ENCODE peak calls at places on chromosomes 4 and X, in ten cellular contexts. One of them, this sample, is unnamed.
A peak's percentile ranks its signal among the peaks of the same experiment; 100 is the strongest.

GRCh38 chr4:15233626-15234025 is 194.2 kb upstream of the C1QTNF7 start:
- DNase-seq in testis: no peak
- DNase-seq in nucleus accumbens: no peak
- DNase-seq in PC-3: no peak
- DNase-seq in NB4: no peak
- DNase-seq in naive thymus-derived CD8-positive, alpha-beta T cell: peak; percentile 44
- DNase-seq in nephron progenitor cell: no peak
- DNase-seq in neural progenitor cell: no peak
- DNase-seq in hypothalamus: no peak
- DNase-seq in SW480: no peak
- DNase-seq in this sample: no peak

GRCh38 chr4:20043992-20044391 is 207.7 kb upstream of the SLIT2 start:
- DNase-seq in hypothalamus: no peak
- DNase-seq in SW480: no peak
- DNase-seq in neural progenitor cell: no peak
- DNase-seq in testis: no peak
- DNase-seq in PC-3: no peak
- DNase-seq in NB4: no peak
- DNase-seq in nephron progenitor cell: no peak
- DNase-seq in nucleus accumbens: no peak
- DNase-seq in naive thymus-derived CD8-positive, alpha-beta T cell: no peak
- DNase-seq in this sample: no peak

GRCh38 chr4:25870081-25870480 is 7.3 kb upstream of the SEL1L3 start:
- DNase-seq in PC-3: no peak
- DNase-seq in NB4: no peak
- DNase-seq in hypothalamus: no peak
- DNase-seq in neural progenitor cell: no peak
- DNase-seq in testis: no peak
- DNase-seq in nephron progenitor cell: no peak
- DNase-seq in SW480: no peak
- DNase-seq in nucleus accumbens: no peak
- DNase-seq in naive thymus-derived CD8-positive, alpha-beta T cell: no peak
- DNase-seq in this sample: no peak

GRCh38 chr4:7234355-7235029 is 42.2 kb downstream of the SORCS2 start:
- DNase-seq in nucleus accumbens: no peak
- DNase-seq in naive thymus-derived CD8-positive, alpha-beta T cell: no peak
- DNase-seq in testis: no peak
- DNase-seq in neural progenitor cell: no peak
- DNase-seq in NB4: no peak
- DNase-seq in hypothalamus: no peak
- DNase-seq in nephron progenitor cell: no peak
- DNase-seq in SW480: no peak
- DNase-seq in PC-3: no peak
- DNase-seq in this sample: no peak

GRCh38 chr4:174521800-174522182 is 497 bp downstream of the HPGD start:
- DNase-seq in NB4: no peak
- DNase-seq in neural progenitor cell: peak; percentile 39
- DNase-seq in nucleus accumbens: no peak
- DNase-seq in PC-3: peak; percentile 45
- DNase-seq in hypothalamus: no peak
- DNase-seq in naive thymus-derived CD8-positive, alpha-beta T cell: no peak
- DNase-seq in nephron progenitor cell: peak; percentile 12
- DNase-seq in testis: peak; percentile 38
- DNase-seq in SW480: peak; percentile 58
- DNase-seq in this sample: no peak

GRCh38 chrX:53082773-53083616 is 828 bp downstream of the TSPYL2 start:
- DNase-seq in nephron progenitor cell: no peak
- DNase-seq in NB4: no peak
- DNase-seq in testis: no peak
- DNase-seq in neural progenitor cell: no peak
- DNase-seq in PC-3: no peak
- DNase-seq in nucleus accumbens: no peak
- DNase-seq in naive thymus-derived CD8-positive, alpha-beta T cell: no peak
- DNase-seq in hypothalamus: no peak
- DNase-seq in SW480: no peak
- DNase-seq in this sample: no peak

GRCh38 chr4:40157444-40157843 is 39.4 kb upstream of the RHOH start:
- DNase-seq in neural progenitor cell: no peak
- DNase-seq in hypothalamus: no peak
- DNase-seq in nucleus accumbens: no peak
- DNase-seq in PC-3: no peak
- DNase-seq in testis: no peak
- DNase-seq in naive thymus-derived CD8-positive, alpha-beta T cell: no peak
- DNase-seq in NB4: peak; percentile 56
- DNase-seq in nephron progenitor cell: no peak
- DNase-seq in SW480: no peak
- DNase-seq in this sample: no peak

GRCh38 chr4:151409470-151410313 is 716 bp downstream of the FHIP1A start:
- DNase-seq in naive thymus-derived CD8-positive, alpha-beta T cell: peak; percentile 16
- DNase-seq in testis: peak; percentile 23
- DNase-seq in SW480: peak; percentile 87
- DNase-seq in nephron progenitor cell: peak; percentile 66
- DNase-seq in PC-3: peak; percentile 52
- DNase-seq in NB4: peak; percentile 57
- DNase-seq in hypothalamus: no peak
- DNase-seq in neural progenitor cell: peak; percentile 68
- DNase-seq in nucleus accumbens: no peak
- DNase-seq in this sample: no peak

GRCh38 chrX:125090046-125090445 is 229.6 kb upstream of the TEX13C start:
- DNase-seq in nephron progenitor cell: no peak
- DNase-seq in SW480: no peak
- DNase-seq in NB4: no peak
- DNase-seq in naive thymus-derived CD8-positive, alpha-beta T cell: no peak
- DNase-seq in hypothalamus: no peak
- DNase-seq in neural progenitor cell: no peak
- DNase-seq in nucleus accumbens: no peak
- DNase-seq in PC-3: peak; percentile 17
- DNase-seq in testis: no peak
- DNase-seq in this sample: no peak

GRCh38 chrX:123959281-123960063 is 2.0 kb upstream of the STAG2 start:
- DNase-seq in neural progenitor cell: peak; percentile 39
- DNase-seq in SW480: peak; percentile 50
- DNase-seq in nephron progenitor cell: peak; percentile 31
- DNase-seq in nucleus accumbens: peak; percentile 9
- DNase-seq in PC-3: peak; percentile 43
- DNase-seq in NB4: peak; percentile 54
- DNase-seq in naive thymus-derived CD8-positive, alpha-beta T cell: no peak
- DNase-seq in hypothalamus: peak; percentile 10
- DNase-seq in testis: peak; percentile 58
- DNase-seq in this sample: no peak

GRCh38 chr4:37639551-37640293 is 46.5 kb downstream of the RELL1 start:
- DNase-seq in nucleus accumbens: no peak
- DNase-seq in NB4: no peak
- DNase-seq in naive thymus-derived CD8-positive, alpha-beta T cell: no peak
- DNase-seq in hypothalamus: no peak
- DNase-seq in nephron progenitor cell: no peak
- DNase-seq in neural progenitor cell: no peak
- DNase-seq in testis: no peak
- DNase-seq in SW480: no peak
- DNase-seq in PC-3: no peak
- DNase-seq in this sample: no peak

GRCh38 chr4:148437439-148437838 is 4.8 kb downstream of the NR3C2 start:
- DNase-seq in SW480: no peak
- DNase-seq in hypothalamus: no peak
- DNase-seq in testis: no peak
- DNase-seq in nephron progenitor cell: no peak
- DNase-seq in nucleus accumbens: no peak
- DNase-seq in NB4: no peak
- DNase-seq in naive thymus-derived CD8-positive, alpha-beta T cell: no peak
- DNase-seq in neural progenitor cell: no peak
- DNase-seq in PC-3: no peak
- DNase-seq in this sample: no peak

GRCh38 chr4:14165253-14165942 is 537.9 kb upstream of the BOD1L1 start:
- DNase-seq in neural progenitor cell: no peak
- DNase-seq in naive thymus-derived CD8-positive, alpha-beta T cell: no peak
- DNase-seq in hypothalamus: no peak
- DNase-seq in PC-3: no peak
- DNase-seq in nucleus accumbens: no peak
- DNase-seq in testis: no peak
- DNase-seq in SW480: no peak
- DNase-seq in nephron progenitor cell: no peak
- DNase-seq in NB4: no peak
- DNase-seq in this sample: no peak

GRCh38 chrX:71301195-71301924 is at the start of gene ITGB1BP2:
- DNase-seq in hypothalamus: no peak
- DNase-seq in PC-3: no peak
- DNase-seq in SW480: no peak
- DNase-seq in testis: peak; percentile 39
- DNase-seq in naive thymus-derived CD8-positive, alpha-beta T cell: no peak
- DNase-seq in neural progenitor cell: no peak
- DNase-seq in nephron progenitor cell: no peak
- DNase-seq in NB4: peak; percentile 42
- DNase-seq in nucleus accumbens: no peak
- DNase-seq in this sample: no peak

GRCh38 chrX:116298956-116299355 is 128.4 kb downstream of the AGTR2 start:
- DNase-seq in naive thymus-derived CD8-positive, alpha-beta T cell: no peak
- DNase-seq in nephron progenitor cell: no peak
- DNase-seq in nucleus accumbens: no peak
- DNase-seq in PC-3: no peak
- DNase-seq in hypothalamus: no peak
- DNase-seq in testis: no peak
- DNase-seq in neural progenitor cell: no peak
- DNase-seq in NB4: no peak
- DNase-seq in SW480: no peak
- DNase-seq in this sample: no peak

GRCh38 chr4:84491420-84491819 is 7.7 kb downstream of the NKX6-1 start:
- DNase-seq in nucleus accumbens: no peak
- DNase-seq in NB4: no peak
- DNase-seq in naive thymus-derived CD8-positive, alpha-beta T cell: no peak
- DNase-seq in neural progenitor cell: peak; percentile 58
- DNase-seq in hypothalamus: no peak
- DNase-seq in SW480: no peak
- DNase-seq in testis: no peak
- DNase-seq in PC-3: no peak
- DNase-seq in nephron progenitor cell: no peak
- DNase-seq in this sample: no peak

GRCh38 chrX:7480721-7481120 is 332.8 kb upstream of the PUDP start:
- DNase-seq in neural progenitor cell: peak; percentile 54
- DNase-seq in NB4: no peak
- DNase-seq in testis: no peak
- DNase-seq in SW480: no peak
- DNase-seq in nephron progenitor cell: no peak
- DNase-seq in naive thymus-derived CD8-positive, alpha-beta T cell: no peak
- DNase-seq in PC-3: no peak
- DNase-seq in nucleus accumbens: no peak
- DNase-seq in hypothalamus: no peak
- DNase-seq in this sample: no peak

GRCh38 chrX:132685276-132685675 is 196.4 kb upstream of the MBNL3 start:
- DNase-seq in neural progenitor cell: no peak
- DNase-seq in nephron progenitor cell: no peak
- DNase-seq in naive thymus-derived CD8-positive, alpha-beta T cell: no peak
- DNase-seq in SW480: no peak
- DNase-seq in NB4: no peak
- DNase-seq in nucleus accumbens: no peak
- DNase-seq in testis: no peak
- DNase-seq in PC-3: no peak
- DNase-seq in hypothalamus: no peak
- DNase-seq in this sample: no peak

GRCh38 chr4:157172011-157172410 is 48.5 kb upstream of the GRIA2 start:
- DNase-seq in PC-3: peak; percentile 46
- DNase-seq in hypothalamus: no peak
- DNase-seq in nephron progenitor cell: no peak
- DNase-seq in naive thymus-derived CD8-positive, alpha-beta T cell: no peak
- DNase-seq in testis: no peak
- DNase-seq in nucleus accumbens: no peak
- DNase-seq in NB4: no peak
- DNase-seq in SW480: no peak
- DNase-seq in neural progenitor cell: no peak
- DNase-seq in this sample: no peak

GRCh38 chrX:53494427-53494826 is 60.3 kb upstream of the HSD17B10 start:
- DNase-seq in testis: no peak
- DNase-seq in PC-3: peak; percentile 30
- DNase-seq in neural progenitor cell: no peak
- DNase-seq in NB4: peak; percentile 47
- DNase-seq in nephron progenitor cell: no peak
- DNase-seq in naive thymus-derived CD8-positive, alpha-beta T cell: no peak
- DNase-seq in hypothalamus: no peak
- DNase-seq in SW480: no peak
- DNase-seq in nucleus accumbens: no peak
- DNase-seq in this sample: no peak

GRCh38 chrX:24799565-24799964 is 105.8 kb downstream of the POLA1 start:
- DNase-seq in nephron progenitor cell: no peak
- DNase-seq in neural progenitor cell: no peak
- DNase-seq in hypothalamus: no peak
- DNase-seq in SW480: no peak
- DNase-seq in PC-3: no peak
- DNase-seq in nucleus accumbens: no peak
- DNase-seq in naive thymus-derived CD8-positive, alpha-beta T cell: no peak
- DNase-seq in NB4: no peak
- DNase-seq in testis: no peak
- DNase-seq in this sample: no peak

GRCh38 chr4:100539706-100540105 is 21.9 kb upstream of the EMCN start:
- DNase-seq in hypothalamus: no peak
- DNase-seq in naive thymus-derived CD8-positive, alpha-beta T cell: peak; percentile 2
- DNase-seq in neural progenitor cell: no peak
- DNase-seq in SW480: no peak
- DNase-seq in NB4: peak; percentile 11
- DNase-seq in testis: no peak
- DNase-seq in nephron progenitor cell: no peak
- DNase-seq in nucleus accumbens: no peak
- DNase-seq in PC-3: no peak
- DNase-seq in this sample: no peak

GRCh38 chr4:40825014-40825838 is 75.5 kb downstream of the NSUN7 start:
- DNase-seq in testis: no peak
- DNase-seq in hypothalamus: no peak
- DNase-seq in NB4: no peak
- DNase-seq in naive thymus-derived CD8-positive, alpha-beta T cell: no peak
- DNase-seq in nucleus accumbens: no peak
- DNase-seq in nephron progenitor cell: no peak
- DNase-seq in neural progenitor cell: no peak
- DNase-seq in SW480: no peak
- DNase-seq in PC-3: no peak
- DNase-seq in this sample: no peak

GRCh38 chr4:31917334-31917733 is 1197.2 kb downstream of the PCDH7 start:
- DNase-seq in PC-3: no peak
- DNase-seq in neural progenitor cell: no peak
- DNase-seq in naive thymus-derived CD8-positive, alpha-beta T cell: no peak
- DNase-seq in hypothalamus: no peak
- DNase-seq in nephron progenitor cell: no peak
- DNase-seq in NB4: no peak
- DNase-seq in testis: no peak
- DNase-seq in SW480: no peak
- DNase-seq in nucleus accumbens: no peak
- DNase-seq in this sample: no peak

GRCh38 chr4:16794816-16795445 is 103.5 kb downstream of the LDB2 start:
- DNase-seq in neural progenitor cell: peak; percentile 77
- DNase-seq in nucleus accumbens: no peak
- DNase-seq in naive thymus-derived CD8-positive, alpha-beta T cell: peak; percentile 19
- DNase-seq in NB4: peak; percentile 51
- DNase-seq in nephron progenitor cell: peak; percentile 67
- DNase-seq in PC-3: peak; percentile 45
- DNase-seq in testis: peak; percentile 81
- DNase-seq in hypothalamus: peak; percentile 7
- DNase-seq in SW480: peak; percentile 6
- DNase-seq in this sample: peak; percentile 36

GRCh38 chr4:166737430-166737829 is 496.9 kb downstream of the SPOCK3 start:
- DNase-seq in naive thymus-derived CD8-positive, alpha-beta T cell: no peak
- DNase-seq in hypothalamus: no peak
- DNase-seq in nephron progenitor cell: no peak
- DNase-seq in NB4: no peak
- DNase-seq in SW480: no peak
- DNase-seq in PC-3: no peak
- DNase-seq in nucleus accumbens: no peak
- DNase-seq in neural progenitor cell: no peak
- DNase-seq in testis: no peak
- DNase-seq in this sample: no peak

GRCh38 chrX:3184176-3184930 is 143.1 kb downstream of the ARSF start:
- DNase-seq in nephron progenitor cell: no peak
- DNase-seq in neural progenitor cell: no peak
- DNase-seq in testis: no peak
- DNase-seq in hypothalamus: no peak
- DNase-seq in naive thymus-derived CD8-positive, alpha-beta T cell: no peak
- DNase-seq in SW480: peak; percentile 18
- DNase-seq in NB4: no peak
- DNase-seq in nucleus accumbens: no peak
- DNase-seq in PC-3: no peak
- DNase-seq in this sample: no peak

GRCh38 chr4:128916832-128917231 is 107.3 kb downstream of the JADE1 start:
- DNase-seq in testis: peak; percentile 27
- DNase-seq in nephron progenitor cell: no peak
- DNase-seq in nucleus accumbens: no peak
- DNase-seq in naive thymus-derived CD8-positive, alpha-beta T cell: no peak
- DNase-seq in SW480: no peak
- DNase-seq in neural progenitor cell: no peak
- DNase-seq in PC-3: no peak
- DNase-seq in NB4: peak; percentile 77
- DNase-seq in hypothalamus: no peak
- DNase-seq in this sample: no peak